ENCODE peak calls at places on chromosomes 7 and 10, in ten cellular contexts. One of them, this sample, is unnamed.

GRCh38 chr7:56083150-56083785 is 9.5 kb downstream of the PHKG1 start:
- DNase-seq in foreskin fibroblast: no peak
- DNase-seq in neuronal stem cell: no peak
- DNase-seq in stimulated activated CD4-positive, alpha-beta T cell treated with anti-CD3 and anti-CD28 coated beads, Interleukin-4, amount 100 ng/mL, for 1 hour: no peak
- DNase-seq in dorsolateral prefrontal cortex: peak; percentile 69
- DNase-seq in activated naive CD8-positive, alpha-beta T cell treated with anti-CD3 and anti-CD28 coated beads, Interleukin-2, amount 10 ng/mL, durations not matched to agents 7 days and 5 days: no peak
- DNase-seq in central memory CD4-positive, alpha-beta T cell: no peak
- DNase-seq in NCI-H1048: no peak
- DNase-seq in GM12865: no peak
- DNase-seq in AML-193: no peak
- DNase-seq in this sample: no peak

GRCh38 chr7:2814682-2815522 is 29.2 kb downstream of the GNA12 start:
- DNase-seq in neuronal stem cell: no peak
- DNase-seq in NCI-H1048: no peak
- DNase-seq in dorsolateral prefrontal cortex: no peak
- DNase-seq in foreskin fibroblast: no peak
- DNase-seq in central memory CD4-positive, alpha-beta T cell: no peak
- DNase-seq in stimulated activated CD4-positive, alpha-beta T cell treated with anti-CD3 and anti-CD28 coated beads, Interleukin-4, amount 100 ng/mL, for 1 hour: no peak
- DNase-seq in activated naive CD8-positive, alpha-beta T cell treated with anti-CD3 and anti-CD28 coated beads, Interleukin-2, amount 10 ng/mL, durations not matched to agents 7 days and 5 days: no peak
- DNase-seq in AML-193: no peak
- DNase-seq in GM12865: no peak
- DNase-seq in this sample: no peak

GRCh38 chr10:8581521-8582225 is 527.2 kb downstream of the GATA3 start:
- DNase-seq in neuronal stem cell: no peak
- DNase-seq in central memory CD4-positive, alpha-beta T cell: no peak
- DNase-seq in NCI-H1048: no peak
- DNase-seq in dorsolateral prefrontal cortex: no peak
- DNase-seq in GM12865: no peak
- DNase-seq in stimulated activated CD4-positive, alpha-beta T cell treated with anti-CD3 and anti-CD28 coated beads, Interleukin-4, amount 100 ng/mL, for 1 hour: no peak
- DNase-seq in activated naive CD8-positive, alpha-beta T cell treated with anti-CD3 and anti-CD28 coated beads, Interleukin-2, amount 10 ng/mL, durations not matched to agents 7 days and 5 days: no peak
- DNase-seq in AML-193: no peak
- DNase-seq in foreskin fibroblast: no peak
- DNase-seq in this sample: no peak

GRCh38 chr10:96830511-96831199 is 1.4 kb upstream of the LCOR start:
- DNase-seq in activated naive CD8-positive, alpha-beta T cell treated with anti-CD3 and anti-CD28 coated beads, Interleukin-2, amount 10 ng/mL, durations not matched to agents 7 days and 5 days: peak; percentile 63
- DNase-seq in dorsolateral prefrontal cortex: no peak
- DNase-seq in AML-193: peak; percentile 56
- DNase-seq in foreskin fibroblast: peak; percentile 41
- DNase-seq in central memory CD4-positive, alpha-beta T cell: peak; percentile 78
- DNase-seq in GM12865: peak; percentile 92
- DNase-seq in neuronal stem cell: peak; percentile 75
- DNase-seq in stimulated activated CD4-positive, alpha-beta T cell treated with anti-CD3 and anti-CD28 coated beads, Interleukin-4, amount 100 ng/mL, for 1 hour: peak; percentile 70
- DNase-seq in NCI-H1048: peak; percentile 45
- DNase-seq in this sample: peak; percentile 72

GRCh38 chr7:124263232-124263827 is 230.5 kb upstream of the TMEM229A start:
- DNase-seq in neuronal stem cell: no peak
- DNase-seq in foreskin fibroblast: no peak
- DNase-seq in stimulated activated CD4-positive, alpha-beta T cell treated with anti-CD3 and anti-CD28 coated beads, Interleukin-4, amount 100 ng/mL, for 1 hour: no peak
- DNase-seq in central memory CD4-positive, alpha-beta T cell: no peak
- DNase-seq in GM12865: peak; percentile 75
- DNase-seq in AML-193: no peak
- DNase-seq in dorsolateral prefrontal cortex: no peak
- DNase-seq in NCI-H1048: no peak
- DNase-seq in activated naive CD8-positive, alpha-beta T cell treated with anti-CD3 and anti-CD28 coated beads, Interleukin-2, amount 10 ng/mL, durations not matched to agents 7 days and 5 days: no peak
- DNase-seq in this sample: no peak

GRCh38 chr10:91797874-91798735 is at the start of gene TNKS2:
- DNase-seq in AML-193: peak; percentile 83
- DNase-seq in stimulated activated CD4-positive, alpha-beta T cell treated with anti-CD3 and anti-CD28 coated beads, Interleukin-4, amount 100 ng/mL, for 1 hour: peak; percentile 92
- DNase-seq in foreskin fibroblast: peak; percentile 93
- DNase-seq in dorsolateral prefrontal cortex: peak; percentile 94
- DNase-seq in central memory CD4-positive, alpha-beta T cell: peak; percentile 91
- DNase-seq in GM12865: peak; percentile 96
- DNase-seq in neuronal stem cell: peak; percentile 95
- DNase-seq in activated naive CD8-positive, alpha-beta T cell treated with anti-CD3 and anti-CD28 coated beads, Interleukin-2, amount 10 ng/mL, durations not matched to agents 7 days and 5 days: peak; percentile 95
- DNase-seq in NCI-H1048: peak; percentile 87
- DNase-seq in this sample: peak; percentile 91

GRCh38 chr10:49352323-49352722 is 43.6 kb downstream of the DRGX start:
- DNase-seq in activated naive CD8-positive, alpha-beta T cell treated with anti-CD3 and anti-CD28 coated beads, Interleukin-2, amount 10 ng/mL, durations not matched to agents 7 days and 5 days: no peak
- DNase-seq in central memory CD4-positive, alpha-beta T cell: no peak
- DNase-seq in neuronal stem cell: no peak
- DNase-seq in GM12865: no peak
- DNase-seq in foreskin fibroblast: no peak
- DNase-seq in dorsolateral prefrontal cortex: no peak
- DNase-seq in NCI-H1048: no peak
- DNase-seq in stimulated activated CD4-positive, alpha-beta T cell treated with anti-CD3 and anti-CD28 coated beads, Interleukin-4, amount 100 ng/mL, for 1 hour: no peak
- DNase-seq in AML-193: no peak
- DNase-seq in this sample: no peak

GRCh38 chr7:120995659-120996058 is 7.1 kb downstream of the CPED1 start:
- DNase-seq in central memory CD4-positive, alpha-beta T cell: no peak
- DNase-seq in AML-193: peak; percentile 38
- DNase-seq in stimulated activated CD4-positive, alpha-beta T cell treated with anti-CD3 and anti-CD28 coated beads, Interleukin-4, amount 100 ng/mL, for 1 hour: no peak
- DNase-seq in activated naive CD8-positive, alpha-beta T cell treated with anti-CD3 and anti-CD28 coated beads, Interleukin-2, amount 10 ng/mL, durations not matched to agents 7 days and 5 days: no peak
- DNase-seq in GM12865: no peak
- DNase-seq in neuronal stem cell: no peak
- DNase-seq in foreskin fibroblast: no peak
- DNase-seq in dorsolateral prefrontal cortex: no peak
- DNase-seq in NCI-H1048: no peak
- DNase-seq in this sample: no peak

GRCh38 chr7:108109216-108109908 is 20.8 kb downstream of the LAMB4 start:
- DNase-seq in GM12865: peak; percentile 22
- DNase-seq in NCI-H1048: no peak
- DNase-seq in activated naive CD8-positive, alpha-beta T cell treated with anti-CD3 and anti-CD28 coated beads, Interleukin-2, amount 10 ng/mL, durations not matched to agents 7 days and 5 days: no peak
- DNase-seq in stimulated activated CD4-positive, alpha-beta T cell treated with anti-CD3 and anti-CD28 coated beads, Interleukin-4, amount 100 ng/mL, for 1 hour: no peak
- DNase-seq in foreskin fibroblast: no peak
- DNase-seq in neuronal stem cell: no peak
- DNase-seq in AML-193: peak; percentile 22
- DNase-seq in central memory CD4-positive, alpha-beta T cell: no peak
- DNase-seq in dorsolateral prefrontal cortex: no peak
- DNase-seq in this sample: no peak

GRCh38 chr10:3433988-3434387 is 261.4 kb upstream of the PITRM1 start:
- DNase-seq in NCI-H1048: no peak
- DNase-seq in activated naive CD8-positive, alpha-beta T cell treated with anti-CD3 and anti-CD28 coated beads, Interleukin-2, amount 10 ng/mL, durations not matched to agents 7 days and 5 days: no peak
- DNase-seq in central memory CD4-positive, alpha-beta T cell: no peak
- DNase-seq in GM12865: no peak
- DNase-seq in dorsolateral prefrontal cortex: no peak
- DNase-seq in stimulated activated CD4-positive, alpha-beta T cell treated with anti-CD3 and anti-CD28 coated beads, Interleukin-4, amount 100 ng/mL, for 1 hour: no peak
- DNase-seq in AML-193: no peak
- DNase-seq in foreskin fibroblast: no peak
- DNase-seq in neuronal stem cell: no peak
- DNase-seq in this sample: no peak

GRCh38 chr10:50490244-50490643 is 133.5 kb downstream of the SGMS1 start:
- DNase-seq in stimulated activated CD4-positive, alpha-beta T cell treated with anti-CD3 and anti-CD28 coated beads, Interleukin-4, amount 100 ng/mL, for 1 hour: no peak
- DNase-seq in central memory CD4-positive, alpha-beta T cell: no peak
- DNase-seq in foreskin fibroblast: no peak
- DNase-seq in activated naive CD8-positive, alpha-beta T cell treated with anti-CD3 and anti-CD28 coated beads, Interleukin-2, amount 10 ng/mL, durations not matched to agents 7 days and 5 days: no peak
- DNase-seq in dorsolateral prefrontal cortex: no peak
- DNase-seq in AML-193: no peak
- DNase-seq in NCI-H1048: no peak
- DNase-seq in neuronal stem cell: no peak
- DNase-seq in GM12865: no peak
- DNase-seq in this sample: no peak

GRCh38 chr7:158043461-158044155 is 544.0 kb downstream of the PTPRN2 start:
- DNase-seq in neuronal stem cell: no peak
- DNase-seq in GM12865: no peak
- DNase-seq in stimulated activated CD4-positive, alpha-beta T cell treated with anti-CD3 and anti-CD28 coated beads, Interleukin-4, amount 100 ng/mL, for 1 hour: no peak
- DNase-seq in AML-193: no peak
- DNase-seq in activated naive CD8-positive, alpha-beta T cell treated with anti-CD3 and anti-CD28 coated beads, Interleukin-2, amount 10 ng/mL, durations not matched to agents 7 days and 5 days: no peak
- DNase-seq in dorsolateral prefrontal cortex: no peak
- DNase-seq in foreskin fibroblast: no peak
- DNase-seq in NCI-H1048: no peak
- DNase-seq in central memory CD4-positive, alpha-beta T cell: no peak
- DNase-seq in this sample: no peak

GRCh38 chr7:149147730-149148653 is 739 bp downstream of the ZNF398 start:
- DNase-seq in neuronal stem cell: peak; percentile 59
- DNase-seq in dorsolateral prefrontal cortex: peak; percentile 70
- DNase-seq in stimulated activated CD4-positive, alpha-beta T cell treated with anti-CD3 and anti-CD28 coated beads, Interleukin-4, amount 100 ng/mL, for 1 hour: peak; percentile 68
- DNase-seq in AML-193: no peak
- DNase-seq in NCI-H1048: no peak
- DNase-seq in central memory CD4-positive, alpha-beta T cell: peak; percentile 75
- DNase-seq in GM12865: peak; percentile 63
- DNase-seq in activated naive CD8-positive, alpha-beta T cell treated with anti-CD3 and anti-CD28 coated beads, Interleukin-2, amount 10 ng/mL, durations not matched to agents 7 days and 5 days: no peak
- DNase-seq in foreskin fibroblast: peak; percentile 47
- DNase-seq in this sample: no peak

GRCh38 chr7:17401806-17402627 is 103.6 kb downstream of the AHR start:
- DNase-seq in AML-193: peak; percentile 45
- DNase-seq in foreskin fibroblast: no peak
- DNase-seq in central memory CD4-positive, alpha-beta T cell: no peak
- DNase-seq in stimulated activated CD4-positive, alpha-beta T cell treated with anti-CD3 and anti-CD28 coated beads, Interleukin-4, amount 100 ng/mL, for 1 hour: no peak
- DNase-seq in NCI-H1048: no peak
- DNase-seq in GM12865: peak; percentile 65
- DNase-seq in neuronal stem cell: no peak
- DNase-seq in activated naive CD8-positive, alpha-beta T cell treated with anti-CD3 and anti-CD28 coated beads, Interleukin-2, amount 10 ng/mL, durations not matched to agents 7 days and 5 days: no peak
- DNase-seq in dorsolateral prefrontal cortex: no peak
- DNase-seq in this sample: peak; percentile 35

GRCh38 chr7:35787925-35788324 is 12.9 kb upstream of the SEPTIN7 start:
- DNase-seq in GM12865: no peak
- DNase-seq in AML-193: no peak
- DNase-seq in foreskin fibroblast: no peak
- DNase-seq in central memory CD4-positive, alpha-beta T cell: no peak
- DNase-seq in activated naive CD8-positive, alpha-beta T cell treated with anti-CD3 and anti-CD28 coated beads, Interleukin-2, amount 10 ng/mL, durations not matched to agents 7 days and 5 days: no peak
- DNase-seq in neuronal stem cell: no peak
- DNase-seq in dorsolateral prefrontal cortex: no peak
- DNase-seq in stimulated activated CD4-positive, alpha-beta T cell treated with anti-CD3 and anti-CD28 coated beads, Interleukin-4, amount 100 ng/mL, for 1 hour: no peak
- DNase-seq in NCI-H1048: no peak
- DNase-seq in this sample: no peak

This sample was measured in KG1.